ENCODE peak calls at places on chromosomes 11 and 22, in nine cellular contexts. K is fibroblast of villous mesenchyme, A is A549, E is HFFc6, O is DND-41, P is astrocyte of the spinal cord, G is GM20000, M is fibroblast of pulmonary artery, J is ascending aorta. Q is an unnamed sample.

GRCh38 chr11:85596886-85597285 is 30.3 kb downstream of the DLG2 start:
- DNase-seq in M (no peak), G (no peak), A (no peak), J (no peak), K (no peak), P (no peak), O (no peak), E (no peak), Q (no peak)

GRCh38 chr11:85464283-85464682 is 162.9 kb downstream of the DLG2 start:
- DNase-seq in A (peak; percentile 4), M (no peak), O (no peak), K (no peak), E (no peak), G (no peak), P (no peak), J (no peak), Q (no peak)

GRCh38 chr22:19149047-19149883 is 827 bp downstream of the GSC2 start:
- DNase-seq in E (no peak), A (no peak), J (no peak), O (no peak), K (no peak), P (no peak), G (peak; percentile 52), M (no peak), Q (no peak)

GRCh38 chr11:78647986-78648875 is 73.6 kb upstream of the NARS2 start:
- DNase-seq in A (no peak), G (no peak), J (peak; percentile 25), E (no peak), O (no peak), P (no peak), K (no peak), M (no peak), Q (no peak)

GRCh38 chr22:17580461-17581031 is 17.2 kb downstream of the SLC25A18 start:
- DNase-seq in M (no peak), G (no peak), K (no peak), O (no peak), P (no peak), J (no peak), E (no peak), A (no peak), Q (no peak)

GRCh38 chr11:119055901-119056300 is 1.1 kb downstream of the HYOU1 start:
- DNase-seq in P (peak; percentile 24), M (peak; percentile 38), G (no peak), A (peak; percentile 63), J (no peak), E (peak; percentile 56), O (peak; percentile 17), K (peak; percentile 8), Q (no peak)

GRCh38 chr22:50327711-50328019 is 853 bp upstream of the DENND6B start:
- DNase-seq in P (no peak), M (no peak), E (no peak), G (no peak), K (no peak), O (no peak), J (no peak), A (no peak), Q (no peak)

GRCh38 chr11:34792143-34792542 is 124.0 kb downstream of the APIP start:
- DNase-seq in E (no peak), P (no peak), O (no peak), J (no peak), M (no peak), A (no peak), G (no peak), K (no peak), Q (no peak)

GRCh38 chr11:56624661-56625110 is 10.0 kb upstream of the OR5M1 start:
- DNase-seq in E (peak; percentile 70), P (peak; percentile 13), K (peak; percentile 13), O (peak; percentile 40), G (peak; percentile 11), J (no peak), M (peak; percentile 33), A (peak; percentile 77), Q (no peak)

GRCh38 chr11:36421546-36422155 is 88.4 kb downstream of the TRAF6 start:
- DNase-seq in G (no peak), E (peak; percentile 25), O (no peak), A (no peak), M (no peak), P (peak; percentile 10), J (no peak), K (no peak), Q (no peak)

GRCh38 chr11:2914475-2915195 is 14.6 kb downstream of the PHLDA2 start:
- DNase-seq in A (no peak), G (no peak), E (no peak), J (no peak), K (no peak), P (no peak), O (no peak), M (no peak), Q (no peak)

GRCh38 chr22:20639750-20640149 is 132.3 kb downstream of the MED15 start:
- DNase-seq in G (no peak), O (no peak), A (no peak), K (no peak), E (no peak), P (no peak), M (no peak), J (no peak), Q (no peak)

GRCh38 chr22:41197046-41197807 is 7.9 kb upstream of the L3MBTL2 start:
- DNase-seq in K (peak; percentile 48), M (peak; percentile 47), E (peak; percentile 39), A (peak; percentile 57), G (peak; percentile 93), P (peak; percentile 39), J (peak; percentile 91), O (peak; percentile 86), Q (peak; percentile 71)

GRCh38 chr22:41203118-41203517 is 2.0 kb upstream of the L3MBTL2 start:
- DNase-seq in O (no peak), A (no peak), E (no peak), J (no peak), K (no peak), P (no peak), M (no peak), G (no peak), Q (no peak)

GRCh38 chr22:41193829-41194228 is 11.3 kb upstream of the L3MBTL2 start:
- DNase-seq in J (no peak), O (no peak), K (no peak), P (no peak), A (no peak), M (no peak), E (no peak), G (no peak), Q (no peak)

GRCh38 chr22:41201146-41201545 is 4.0 kb upstream of the L3MBTL2 start:
- DNase-seq in A (no peak), O (no peak), K (no peak), G (no peak), J (no peak), M (no peak), E (no peak), P (no peak), Q (no peak)

DNA sequence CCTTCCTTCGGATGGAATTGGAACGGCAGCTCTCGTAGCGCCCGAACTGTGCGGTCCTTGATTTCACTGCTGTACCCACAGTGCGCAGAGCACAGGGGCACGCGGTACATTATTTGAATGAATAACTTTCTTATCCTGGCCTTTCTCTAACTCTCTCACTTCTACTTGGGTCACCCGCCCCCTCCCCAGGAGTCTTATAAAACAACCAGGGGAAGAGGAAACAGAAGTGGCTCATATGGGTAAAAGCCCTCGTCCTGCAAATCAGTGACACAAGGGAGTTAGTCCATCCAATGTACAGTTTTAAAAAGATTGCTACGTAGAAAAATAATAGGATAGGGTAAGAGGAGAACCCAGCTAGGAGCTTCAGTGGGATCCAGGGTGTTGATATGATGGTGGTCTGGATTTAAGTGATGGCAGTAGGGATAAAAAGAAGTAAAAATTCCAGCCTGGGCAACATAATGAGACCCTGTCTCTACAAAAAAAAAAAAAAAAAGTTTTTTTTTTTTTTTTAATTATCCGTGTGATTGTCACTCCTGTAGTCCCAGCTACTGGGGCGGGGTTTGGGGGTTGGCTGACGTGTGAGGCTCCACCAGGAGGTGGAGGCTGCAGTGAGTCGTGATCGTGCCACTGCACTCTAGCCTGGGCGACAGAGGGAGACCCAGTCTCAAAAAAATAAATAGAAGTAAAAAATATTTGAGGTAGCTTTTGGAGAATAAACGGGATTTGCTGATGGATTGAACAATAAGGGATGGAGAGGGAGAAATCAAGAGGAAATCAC is 7.1 kb upstream of the L3MBTL2 start:
- DNase-seq in E (peak; percentile 28), J (no peak), M (no peak), K (peak; percentile 35), O (peak; percentile 62), A (no peak), P (no peak), G (no peak), Q (no peak)
- TF ChIP-seq CTCF in E (no peak), J (no peak), M (no peak), K (no peak), O (peak; percentile 19), A (no peak), P (no peak), G (no peak), Q (peak; percentile 26)

DNA sequence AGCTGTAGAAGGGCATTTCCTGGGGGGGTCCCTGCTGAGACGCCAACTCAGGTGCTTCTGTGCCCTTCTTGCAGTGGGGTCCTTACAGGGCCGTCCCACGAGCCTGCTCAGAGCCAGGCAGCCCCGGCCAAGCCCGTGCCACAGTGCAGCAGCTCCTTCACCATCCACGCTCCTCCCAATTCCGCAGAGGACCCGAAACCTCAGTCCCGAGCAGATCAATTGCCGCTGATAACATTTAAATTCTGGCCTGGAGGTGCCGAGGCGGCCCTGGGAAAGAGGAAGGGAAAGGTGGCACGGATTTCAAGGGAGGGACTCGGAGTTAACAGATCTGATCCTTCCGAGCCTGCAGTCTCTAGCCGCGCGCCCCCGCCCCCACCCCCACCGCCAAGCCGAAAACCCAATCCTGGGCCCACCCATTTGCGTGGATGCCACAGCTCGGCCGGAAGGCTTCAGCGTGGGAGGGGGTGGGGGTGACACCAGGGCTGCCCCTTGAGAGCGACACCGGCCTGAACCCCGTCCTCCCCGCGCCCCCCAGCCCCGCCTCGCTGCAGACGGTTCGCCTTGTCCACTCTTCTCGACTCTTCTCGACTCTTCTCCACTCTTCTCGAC is 32.3 kb upstream of the JAM3 start:
- DNase-seq in M (no peak), K (peak; percentile 29), A (no peak), O (no peak), E (no peak), G (no peak), J (no peak), P (no peak), Q (no peak)
- TF ChIP-seq CTCF in M (no peak), K (no peak), A (no peak), O (no peak), E (no peak), G (no peak), J (no peak), P (no peak), Q (no peak)

DNA sequence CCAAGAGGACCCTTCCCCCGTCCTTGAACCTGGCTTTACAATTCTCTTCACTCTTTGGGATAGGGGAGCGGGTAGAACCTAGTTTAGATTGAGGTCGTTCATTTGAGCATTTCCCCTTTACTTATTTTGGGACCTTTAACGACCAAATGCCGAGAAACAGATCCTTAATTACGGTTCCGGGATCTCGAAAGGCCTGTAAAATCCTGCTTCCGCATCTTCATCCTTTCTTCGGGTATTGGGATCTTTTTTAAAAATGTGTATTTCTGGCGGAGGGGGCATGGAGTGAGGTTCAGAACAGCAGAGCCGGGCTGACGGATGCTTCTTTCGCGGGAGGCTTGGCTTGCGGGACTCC is 397 bp upstream of the HIPK3 start:
- DNase-seq in A (no peak), E (no peak), M (no peak), K (no peak), G (no peak), J (no peak), O (no peak), P (no peak), Q (no peak)
- TF ChIP-seq CTCF in A (no peak), E (no peak), M (no peak), K (no peak), G (no peak), J (no peak), O (no peak), P (no peak), Q (no peak)

GRCh38 chr11:12235945-12236743 is 125.8 kb downstream of the MICAL2 start:
- DNase-seq in G (peak; percentile 64), P (peak; percentile 85), K (peak; percentile 75), M (peak; percentile 78), J (peak; percentile 77), E (peak; percentile 68), A (peak; percentile 62), O (peak; percentile 53), Q (no peak)
- TF ChIP-seq CTCF in G (peak; percentile 37), P (peak; percentile 59), K (peak; percentile 69), M (peak; percentile 70), J (peak; percentile 60), E (peak; percentile 90), A (peak; percentile 83), O (peak; percentile 78), Q (peak; percentile 81)

Q was measured in neural crest cell.